ENCODE peak calls at places on chromosomes 13 and 19, in six cellular contexts. A is D721Med, E is glutamatergic neuron, S is lower leg skin, K is prostate gland, R is left lung. O is an unnamed sample.
A peak's percentile ranks its signal among the peaks of the same experiment; 100 is the strongest.

GRCh38 chr19:7522072-7522922 is at the start of gene MCOLN1:
- DNase-seq in K (peak; percentile 99), R (peak; percentile 100), E (peak; percentile 100), S (peak; percentile 100), A (peak; percentile 100), O (peak; percentile 100)

GRCh38 chr13:26946675-26947342 is 186.2 kb upstream of the GPR12 start:
- DNase-seq in R (no peak), S (no peak), A (peak; percentile 45), K (no peak), E (no peak), O (no peak)

GRCh38 chr19:1855040-1855827 is 7.0 kb upstream of the REXO1 start:
- DNase-seq in A (peak; percentile 98), R (peak; percentile 92), K (peak; percentile 75), S (peak; percentile 98), E (peak; percentile 98), O (peak; percentile 58)

GRCh38 chr13:26025196-26025595 is 26.6 kb downstream of the SHISA2 start:
- DNase-seq in R (no peak), E (no peak), A (no peak), K (no peak), S (no peak), O (no peak)

GRCh38 chr19:15253513-15253912 is 21.3 kb upstream of the EPHX3 start:
- DNase-seq in S (no peak), A (no peak), R (no peak), K (no peak), E (no peak), O (no peak)

GRCh38 chr19:47315125-47315821 is 5.6 kb downstream of the C5AR1 start:
- DNase-seq in S (peak; percentile 94), A (no peak), R (peak; percentile 91), K (no peak), E (no peak), O (no peak)

GRCh38 chr13:91482427-91482826 is 84.0 kb downstream of the GPC5 start:
- DNase-seq in K (no peak), A (no peak), R (no peak), S (no peak), E (no peak), O (no peak)

GRCh38 chr13:54241719-54242118 is 1213.1 kb downstream of the OLFM4 start:
- DNase-seq in K (no peak), E (peak; percentile 34), R (no peak), S (no peak), A (no peak), O (no peak)

GRCh38 chr13:91162180-91162579 is 185.3 kb upstream of the MIR17HG start:
- DNase-seq in E (no peak), R (no peak), A (no peak), K (no peak), S (no peak), O (no peak)

GRCh38 chr19:31491246-31491645 is 142.0 kb upstream of the TSHZ3 start:
- DNase-seq in E (no peak), S (peak; percentile 14), R (no peak), K (no peak), A (no peak), O (no peak)

GRCh38 chr19:13492128-13492527 is 14.2 kb downstream of the CACNA1A start:
- DNase-seq in A (no peak), S (no peak), K (no peak), E (no peak), R (no peak), O (no peak)

GRCh38 chr19:13487985-13488384 is 18.3 kb downstream of the CACNA1A start:
- DNase-seq in R (no peak), A (no peak), K (no peak), S (no peak), E (no peak), O (no peak)

GRCh38 chr19:13499682-13500081 is 6.6 kb downstream of the CACNA1A start:
- DNase-seq in A (no peak), R (no peak), S (no peak), K (no peak), E (no peak), O (no peak)

DNA sequence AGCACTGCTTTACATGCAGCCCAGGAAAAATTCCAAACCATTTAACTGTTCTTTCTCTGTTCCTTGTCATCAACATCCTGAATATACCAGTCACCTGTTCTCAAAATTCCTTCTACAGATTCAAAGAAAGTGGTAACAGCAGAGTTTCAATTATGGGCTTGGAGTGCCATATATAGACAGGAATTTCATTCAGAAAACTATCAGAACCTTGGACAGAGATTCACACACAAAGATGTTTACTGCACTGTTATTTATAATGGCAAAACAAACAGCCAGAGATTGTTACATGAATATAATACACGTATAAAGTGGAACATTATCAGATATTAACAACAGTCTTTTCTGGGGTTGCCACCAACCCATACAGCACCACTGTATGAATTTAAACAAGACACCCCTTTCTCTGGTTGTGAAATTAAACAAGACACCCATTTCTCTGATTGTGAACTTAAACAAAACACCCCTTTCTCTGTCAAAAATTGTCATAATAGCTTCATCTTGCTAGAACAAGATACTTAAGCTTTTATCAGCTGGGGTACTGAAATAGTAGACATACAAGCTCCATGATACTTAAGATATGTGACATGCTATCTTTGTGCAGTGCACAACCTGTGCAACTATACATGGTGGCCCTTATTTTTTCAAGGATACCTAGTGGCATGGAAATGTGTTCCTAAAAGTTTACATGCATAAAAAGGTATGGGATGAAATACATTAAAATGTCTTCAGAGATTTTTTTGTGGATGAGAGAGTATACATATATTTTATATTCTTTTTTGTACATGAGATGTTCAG is 12.6 kb downstream of the CACNA1A start:
- DNase-seq in R (no peak), A (no peak), S (no peak), K (no peak), E (no peak), O (no peak)
- TF ChIP-seq CTCF in R (no peak), A (no peak), S (no peak), K (no peak), E (no peak), O (no peak)

DNA sequence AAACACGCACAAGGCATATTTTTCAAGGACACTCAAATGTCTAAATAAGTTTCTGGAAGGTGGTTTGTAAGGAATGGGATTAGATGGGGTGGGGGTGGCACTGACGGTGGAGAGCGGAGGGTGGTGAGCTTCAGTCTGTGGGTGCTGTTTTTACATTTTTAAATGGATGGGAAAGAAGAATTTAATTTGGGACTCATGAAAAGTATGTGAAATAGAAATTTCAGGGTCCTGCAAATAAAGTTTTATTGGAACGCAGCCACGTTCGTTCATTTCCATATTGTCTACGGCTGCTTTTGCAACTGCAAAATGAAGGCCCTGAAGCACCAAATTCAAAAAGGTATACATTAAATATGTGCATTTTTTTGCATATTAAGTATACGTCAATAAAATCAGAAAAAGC is 9.9 kb downstream of the KANK2 start:
- DNase-seq in R (no peak), A (no peak), K (no peak), S (no peak), E (no peak), O (no peak)
- TF ChIP-seq CTCF in R (no peak), A (no peak), K (no peak), S (no peak), E (no peak), O (no peak)

DNA sequence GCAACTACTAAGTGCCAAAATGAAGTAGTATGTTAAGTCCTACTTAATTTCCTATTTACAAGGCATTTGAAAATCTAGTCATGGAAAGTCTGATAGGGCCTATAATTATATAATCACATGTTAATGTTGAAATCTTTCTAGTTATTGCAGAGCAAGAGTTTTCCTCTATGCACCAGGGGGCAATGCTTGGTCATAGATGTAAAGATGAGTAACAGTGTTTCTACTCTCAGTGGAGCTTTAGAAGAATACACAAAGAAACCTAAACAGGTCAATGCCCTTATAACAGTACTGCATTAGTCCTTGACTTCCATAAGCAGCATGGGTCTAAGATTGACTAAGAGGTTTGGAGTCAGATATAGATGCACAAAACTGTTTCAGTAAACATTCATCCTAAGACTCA is 218.7 kb downstream of the KCTD12 start:
- DNase-seq in A (no peak), K (no peak), E (no peak), R (no peak), S (no peak), O (no peak)
- TF ChIP-seq CTCF in A (peak; percentile 57), K (peak; percentile 39), E (no peak), R (no peak), S (no peak), O (no peak)

GRCh38 chr19:19110410-19111137 is 27.7 kb downstream of the TMEM161A start:
- DNase-seq in A (no peak), K (no peak), E (peak; percentile 83), R (no peak), S (no peak), O (peak; percentile 52)
- TF ChIP-seq CTCF in A (no peak), K (no peak), E (peak; percentile 48), R (no peak), S (no peak), O (peak; percentile 54)

GRCh38 chr19:36489139-36489919 is at the start of gene ZNF566:
- DNase-seq in R (peak; percentile 93), K (peak; percentile 91), S (peak; percentile 97), A (peak; percentile 88), E (peak; percentile 94), O (peak; percentile 82)
- TF ChIP-seq CTCF in R (no peak), K (peak; percentile 23), S (no peak), A (no peak), E (no peak), O (no peak)

GRCh38 chr13:24709186-24709913 is 29.1 kb downstream of the ATP12A start:
- DNase-seq in R (no peak), A (no peak), K (no peak), E (no peak), S (peak; percentile 60), O (no peak)
- TF ChIP-seq CTCF in R (no peak), A (no peak), K (no peak), E (no peak), S (no peak), O (no peak)

GRCh38 chr19:38360839-38361631 is 13.3 kb upstream of the PSMD8 start:
- DNase-seq in E (peak; percentile 39), A (no peak), R (no peak), S (no peak), K (no peak), O (no peak)

GRCh38 chr19:38360351-38360750 is 14.0 kb upstream of the PSMD8 start:
- DNase-seq in R (no peak), E (no peak), K (no peak), S (no peak), A (no peak), O (no peak)

GRCh38 chr19:38359242-38360021 is 14.9 kb upstream of the PSMD8 start:
- DNase-seq in E (no peak), R (no peak), A (no peak), K (no peak), S (no peak), O (no peak)

GRCh38 chr19:38362076-38362945 is 12.1 kb upstream of the PSMD8 start:
- DNase-seq in K (peak; percentile 71), A (peak; percentile 60), S (peak; percentile 96), E (peak; percentile 91), R (peak; percentile 85), O (peak; percentile 63)

GRCh38 chr19:38361633-38362075 is 12.7 kb upstream of the PSMD8 start:
- DNase-seq in R (peak; percentile 87), K (peak; percentile 78), A (peak; percentile 81), S (peak; percentile 92), E (peak; percentile 90), O (peak; percentile 65)
- TF ChIP-seq CTCF in R (no peak), K (peak; percentile 29), A (no peak), S (no peak), E (no peak), O (peak; percentile 48)